ENCODE peak calls at places on chromosomes 4 and X, in seven cellular contexts. E, A, V, X, H, J and O are unnamed samples.

GRCh38 chrX:107629533-107629909 is 1.2 kb downstream of the PRPS1 start:
- DNase-seq in A (peak; percentile 58), X (no peak), V (no peak), J (peak; percentile 49), H (no peak), E (peak; percentile 36), O (no peak)

GRCh38 chr4:89358935-89359364 is 51.4 kb upstream of the GPRIN3 start:
- DNase-seq in J (peak; percentile 50), X (no peak), H (no peak), A (no peak), E (no peak), V (no peak), O (no peak)

GRCh38 chr4:8274772-8275241 is 5.3 kb downstream of the HTRA3 start:
- DNase-seq in A (no peak), J (peak; percentile 95), X (no peak), E (peak; percentile 93), H (no peak), V (peak; percentile 67), O (no peak)

GRCh38 chrX:16268206-16268605 is 100.9 kb downstream of the MAGEB17 start:
- DNase-seq in A (no peak), H (no peak), E (no peak), V (no peak), J (no peak), X (no peak), O (no peak)

GRCh38 chr4:118877797-118878196 is 10.9 kb upstream of the SYNPO2 start:
- DNase-seq in H (no peak), J (no peak), V (no peak), A (no peak), X (no peak), E (no peak), O (no peak)

GRCh38 chrX:47690175-47690574 is 31.2 kb upstream of the UXT start:
- DNase-seq in X (no peak), V (no peak), H (no peak), E (no peak), J (no peak), A (peak; percentile 7), O (no peak)

GRCh38 chr4:89024051-89024675 is 32.8 kb downstream of the FAM13A start:
- DNase-seq in X (peak; percentile 91), J (peak; percentile 80), A (peak; percentile 79), H (no peak), E (peak; percentile 81), V (peak; percentile 46), O (no peak)

GRCh38 chrX:118603981-118604380 is 108.4 kb downstream of the DOCK11 start:
- DNase-seq in V (peak; percentile 38), H (no peak), A (peak; percentile 63), J (peak; percentile 68), E (peak; percentile 61), X (peak; percentile 78), O (peak; percentile 50)

GRCh38 chrX:136863826-136864225 is 16.7 kb downstream of the RBMX start:
- DNase-seq in A (no peak), E (no peak), X (no peak), V (no peak), J (no peak), H (no peak), O (no peak)

GRCh38 chr4:87527446-87528240 is 1.5 kb downstream of the SPARCL1 start:
- DNase-seq in V (no peak), H (no peak), E (no peak), A (no peak), X (no peak), J (no peak), O (no peak)

GRCh38 chrX:40108084-40108958 is 10.6 kb upstream of the BCOR start:
- DNase-seq in A (peak; percentile 73), E (no peak), V (no peak), H (no peak), X (peak; percentile 56), J (peak; percentile 77), O (peak; percentile 77)

GRCh38 chr4:907691-908437 is 24.3 kb downstream of the GAK start:
- DNase-seq in V (no peak), X (no peak), H (no peak), A (no peak), E (peak; percentile 65), J (no peak), O (no peak)

DNA sequence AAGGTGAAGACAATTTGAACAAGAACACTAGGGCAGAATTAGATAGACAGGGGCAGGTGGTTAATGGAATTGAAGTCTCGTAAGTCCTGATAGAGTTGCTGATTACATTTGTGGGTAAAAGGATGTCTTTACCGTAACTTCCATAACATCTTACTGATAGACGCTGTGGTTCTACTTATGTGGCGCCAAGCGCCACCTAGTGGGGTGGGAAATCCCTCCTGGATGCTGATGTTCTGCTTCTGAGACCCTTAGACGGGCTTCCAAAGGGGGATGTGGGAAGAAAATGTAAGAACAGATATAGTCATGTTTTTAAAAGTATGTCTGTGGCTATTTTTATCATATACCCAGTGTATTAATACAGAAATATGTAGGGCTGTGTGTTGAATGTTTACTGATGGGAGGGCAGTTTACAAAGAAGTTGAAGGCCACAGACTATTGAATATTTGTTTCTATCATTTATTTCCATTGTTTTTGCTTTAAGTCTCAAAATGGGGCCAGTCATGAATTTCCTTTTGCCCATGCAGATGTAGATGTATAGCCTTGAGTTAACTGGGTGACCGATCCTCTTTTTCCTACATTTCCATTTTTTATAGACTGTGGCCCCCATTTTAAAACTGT is 12.2 kb upstream of the TLR8 start:
- DNase-seq in X (peak; percentile 58), H (no peak), J (peak; percentile 24), A (peak; percentile 23), V (no peak), E (peak; percentile 18), O (no peak)
- H3K18ac ChIP-seq in X (no peak overlapping the region), H (no peak overlapping the region), J (no peak overlapping the region), A (no peak overlapping the region), V (no peak overlapping the region), E (no peak overlapping the region), O (no peak overlapping the region)

GRCh38 chr4:142446965-142447474 is 399.1 kb downstream of the INPP4B start:
- DNase-seq in X (no peak), A (no peak), V (no peak), E (no peak), J (no peak), H (no peak), O (no peak)

GRCh38 chr4:142440093-142440492 is 406.0 kb downstream of the INPP4B start:
- DNase-seq in A (no peak), E (peak; percentile 29), X (no peak), J (no peak), V (no peak), H (no peak), O (no peak)

GRCh38 chr4:142443469-142443868 is 402.6 kb downstream of the INPP4B start:
- DNase-seq in J (no peak), E (no peak), X (peak; percentile 7), H (no peak), V (no peak), A (peak; percentile 47), O (peak; percentile 41)
- H3K18ac ChIP-seq in J (no peak overlapping the region), E (no peak overlapping the region), X (no peak overlapping the region), H (no peak overlapping the region), V (no peak overlapping the region), A (no peak overlapping the region), O (no peak overlapping the region)

GRCh38 chr4:185683222-185683621 is 128.8 kb downstream of the SORBS2 start:
- DNase-seq in X (no peak), V (no peak), A (no peak), E (no peak), J (no peak), H (no peak), O (no peak)
- H3K18ac ChIP-seq in X (no peak overlapping the region), V (no peak overlapping the region), A (no peak overlapping the region), E (no peak overlapping the region), J (no peak overlapping the region), H (no peak overlapping the region), O (no peak overlapping the region)

DNA sequence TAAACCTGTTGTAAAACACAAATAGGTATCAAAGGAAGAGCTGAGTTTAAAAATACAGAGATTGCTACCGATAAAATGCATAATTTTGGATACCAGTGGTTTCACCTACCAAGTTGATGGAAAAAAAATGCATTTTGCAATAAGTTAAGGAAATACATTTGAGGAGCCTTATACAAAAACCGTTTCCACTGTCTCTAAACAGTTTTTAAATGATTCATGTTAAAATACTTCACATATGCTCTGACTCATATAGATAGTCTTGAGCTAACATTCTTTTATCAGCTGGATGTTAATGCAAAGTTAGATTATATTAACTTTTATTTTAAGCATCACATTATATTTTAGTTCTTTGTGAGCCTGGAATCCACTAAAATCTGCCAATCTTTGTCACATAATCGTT is 50.6 kb upstream of the ANKRD17 start:
- DNase-seq in E (peak; percentile 77), J (peak; percentile 41), H (no peak), X (peak; percentile 31), V (no peak), A (no peak), O (no peak)
- H3K18ac ChIP-seq in E (no peak overlapping the region), J (no peak overlapping the region), H (no peak overlapping the region), X (no peak overlapping the region), V (no peak overlapping the region), A (no peak overlapping the region), O (no peak overlapping the region)

DNA sequence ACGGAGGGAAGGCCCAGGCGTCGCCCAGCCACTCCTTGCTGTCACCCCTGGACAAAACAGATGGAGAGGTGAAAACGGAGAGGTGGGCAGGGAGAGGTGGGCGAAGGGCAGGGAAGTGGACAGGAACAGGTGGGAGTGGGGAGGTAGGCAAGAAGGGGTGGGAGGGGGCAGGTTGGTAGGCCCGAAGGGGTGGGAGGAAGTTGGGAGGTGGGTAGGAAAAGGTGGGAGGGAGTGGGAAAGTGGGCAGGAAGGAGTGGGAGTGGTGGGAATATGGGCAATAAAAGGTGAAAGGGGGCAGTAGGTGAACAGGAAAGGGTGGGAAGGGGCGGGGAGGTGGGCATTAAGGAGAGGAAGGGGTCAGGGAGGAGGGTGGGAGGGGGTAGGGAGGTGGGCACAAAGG is 9.0 kb upstream of the MAGEC1 start:
- DNase-seq in J (no peak), E (no peak), X (no peak), V (no peak), A (no peak), H (no peak), O (no peak)
- H3K18ac ChIP-seq in J (no peak overlapping the region), E (no peak overlapping the region), X (no peak overlapping the region), V (no peak overlapping the region), A (no peak overlapping the region), H (no peak overlapping the region), O (no peak overlapping the region)